ENCODE peak calls at places on chromosomes 13 and 19, in nine cellular contexts. One of them, this sample, is unnamed.

GRCh38 chr13:23268441-23268840 is 87.7 kb downstream of the SGCG start:
- DNase-seq in H54: no peak
- DNase-seq in COR-L47: no peak
- DNase-seq in NCI-H1436: no peak
- DNase-seq in putamen: no peak
- DNase-seq in KBM-7: no peak
- DNase-seq in lung microvascular endothelial cell: no peak
- DNase-seq in Calu3: no peak
- DNase-seq in WTC11: no peak
- DNase-seq in this sample: no peak

GRCh38 chr13:52746141-52746540 is 6.5 kb upstream of the CNMD start:
- DNase-seq in H54: no peak
- DNase-seq in COR-L47: no peak
- DNase-seq in NCI-H1436: no peak
- DNase-seq in putamen: no peak
- DNase-seq in KBM-7: no peak
- DNase-seq in lung microvascular endothelial cell: no peak
- DNase-seq in Calu3: no peak
- DNase-seq in WTC11: no peak
- DNase-seq in this sample: no peak

GRCh38 chr19:44779150-44779549 is 1.5 kb downstream of the CBLC start:
- DNase-seq in H54: no peak
- DNase-seq in COR-L47: no peak
- DNase-seq in NCI-H1436: no peak
- DNase-seq in putamen: no peak
- DNase-seq in KBM-7: no peak
- DNase-seq in lung microvascular endothelial cell: no peak
- DNase-seq in Calu3: no peak
- DNase-seq in WTC11: no peak
- DNase-seq in this sample: no peak

GRCh38 chr19:47881757-47882156 is 4.4 kb downstream of the SULT2A1 start:
- DNase-seq in H54: no peak
- DNase-seq in COR-L47: no peak
- DNase-seq in NCI-H1436: no peak
- DNase-seq in putamen: no peak
- DNase-seq in KBM-7: no peak
- DNase-seq in lung microvascular endothelial cell: no peak
- DNase-seq in Calu3: no peak
- DNase-seq in WTC11: peak; percentile 21
- DNase-seq in this sample: no peak

GRCh38 chr19:572891-573825 is 762 bp downstream of the BSG start:
- DNase-seq in H54: no peak
- DNase-seq in COR-L47: no peak
- DNase-seq in NCI-H1436: no peak
- DNase-seq in putamen: no peak
- DNase-seq in KBM-7: peak; percentile 37
- DNase-seq in lung microvascular endothelial cell: peak; percentile 39
- DNase-seq in Calu3: peak; percentile 39
- DNase-seq in WTC11: no peak
- DNase-seq in this sample: no peak

GRCh38 chr19:45999653-46000121 is 4.4 kb downstream of the CCDC61 start:
- DNase-seq in H54: no peak
- DNase-seq in COR-L47: no peak
- DNase-seq in NCI-H1436: no peak
- DNase-seq in putamen: peak; percentile 62
- DNase-seq in KBM-7: no peak
- DNase-seq in lung microvascular endothelial cell: peak; percentile 29
- DNase-seq in Calu3: no peak
- DNase-seq in WTC11: peak; percentile 75
- DNase-seq in this sample: no peak

GRCh38 chr13:83003185-83003584 is 879.1 kb downstream of the SLITRK1 start:
- DNase-seq in H54: no peak
- DNase-seq in COR-L47: no peak
- DNase-seq in NCI-H1436: no peak
- DNase-seq in putamen: no peak
- DNase-seq in KBM-7: no peak
- DNase-seq in lung microvascular endothelial cell: no peak
- DNase-seq in Calu3: no peak
- DNase-seq in WTC11: no peak
- DNase-seq in this sample: no peak

GRCh38 chr19:45768644-45769053 is 403 bp downstream of the SIX5 start:
- DNase-seq in H54: peak; percentile 40
- DNase-seq in COR-L47: no peak
- DNase-seq in NCI-H1436: no peak
- DNase-seq in putamen: no peak
- DNase-seq in KBM-7: no peak
- DNase-seq in lung microvascular endothelial cell: no peak
- DNase-seq in Calu3: peak; percentile 70
- DNase-seq in WTC11: peak; percentile 61
- DNase-seq in this sample: no peak

GRCh38 chr19:49488046-49488862 is 846 bp downstream of the RPL13A start:
- DNase-seq in H54: no peak
- DNase-seq in COR-L47: no peak
- DNase-seq in NCI-H1436: no peak
- DNase-seq in putamen: no peak
- DNase-seq in KBM-7: peak; percentile 26
- DNase-seq in lung microvascular endothelial cell: peak; percentile 77
- DNase-seq in Calu3: no peak
- DNase-seq in WTC11: no peak
- DNase-seq in this sample: no peak

GRCh38 chr19:11479470-11480080 is 1.3 kb downstream of the ELAVL3 start:
- DNase-seq in H54: no peak
- DNase-seq in COR-L47: peak; percentile 85
- DNase-seq in NCI-H1436: peak; percentile 63
- DNase-seq in putamen: peak; percentile 85
- DNase-seq in KBM-7: no peak
- DNase-seq in lung microvascular endothelial cell: no peak
- DNase-seq in Calu3: no peak
- DNase-seq in WTC11: peak; percentile 93
- DNase-seq in this sample: peak; percentile 85

GRCh38 chr19:41795031-41795461 is 1.3 kb upstream of the CEACAM3 start:
- DNase-seq in H54: no peak
- DNase-seq in COR-L47: peak; percentile 76
- DNase-seq in NCI-H1436: peak; percentile 82
- DNase-seq in putamen: no peak
- DNase-seq in KBM-7: peak; percentile 58
- DNase-seq in lung microvascular endothelial cell: peak; percentile 50
- DNase-seq in Calu3: peak; percentile 76
- DNase-seq in WTC11: peak; percentile 76
- DNase-seq in this sample: peak; percentile 25

GRCh38 chr13:79593121-79593520 is 112.2 kb downstream of the NDFIP2 start:
- DNase-seq in H54: no peak
- DNase-seq in COR-L47: no peak
- DNase-seq in NCI-H1436: no peak
- DNase-seq in putamen: no peak
- DNase-seq in KBM-7: no peak
- DNase-seq in lung microvascular endothelial cell: no peak
- DNase-seq in Calu3: no peak
- DNase-seq in WTC11: no peak
- DNase-seq in this sample: no peak

GRCh38 chr13:109400625-109401257 is 385.6 kb downstream of the IRS2 start:
- DNase-seq in H54: no peak
- DNase-seq in COR-L47: no peak
- DNase-seq in NCI-H1436: no peak
- DNase-seq in putamen: no peak
- DNase-seq in KBM-7: no peak
- DNase-seq in lung microvascular endothelial cell: no peak
- DNase-seq in Calu3: no peak
- DNase-seq in WTC11: no peak
- DNase-seq in this sample: no peak